ENCODE peak calls at places on chromosomes 5 and 9, in eight cellular contexts. Y, O, S, N, I, Q, F and L are unnamed samples.

GRCh38 chr9:20558609-20559016 is 63.7 kb downstream of the MLLT3 start:
- DNase-seq in Y (no peak), O (no peak), S (no peak), N (no peak), I (no peak), Q (peak), F (no peak), L (peak)

GRCh38 chr5:113269023-113269997 is 165.5 kb downstream of the TSSK1B start:
- DNase-seq in Y (no peak), O (no peak), S (no peak), N (no peak), I (no peak), Q (no peak), F (no peak), L (no peak)

GRCh38 chr5:103394676-103395075 is 136.1 kb downstream of the MACIR start:
- DNase-seq in Y (no peak), O (no peak), S (no peak), N (no peak), I (no peak), Q (no peak), F (no peak), L (peak)

GRCh38 chr9:130847306-130848217 is 12.5 kb downstream of the ABL1 start:
- DNase-seq in Y (peak), O (no peak), S (no peak), N (peak), I (no peak), Q (peak), F (no peak), L (peak)

GRCh38 chr9:17636359-17636758 is 57.5 kb downstream of the SH3GL2 start:
- DNase-seq in Y (no peak), O (no peak), S (no peak), N (no peak), I (no peak), Q (no peak), F (no peak), L (no peak)

GRCh38 chr5:154862766-154863165 is 4.3 kb downstream of the CNOT8 start:
- DNase-seq in Y (no peak), O (no peak), S (no peak), N (no peak), I (no peak), Q (no peak), F (no peak), L (peak)

GRCh38 chr9:129316281-129317030 is 138.4 kb upstream of the IER5L start:
- DNase-seq in Y (peak), O (no peak), S (no peak), N (no peak), I (no peak), Q (no peak), F (no peak), L (no peak)

GRCh38 chr5:140220698-140221064 is 45.7 kb downstream of the CYSTM1 start:
- DNase-seq in Y (no peak), O (no peak), S (no peak), N (no peak), I (no peak), Q (no peak), F (no peak), L (no peak)

GRCh38 chr5:167699434-167699833 is 592.0 kb upstream of the WWC1 start:
- DNase-seq in Y (no peak), O (no peak), S (no peak), N (no peak), I (no peak), Q (peak), F (no peak), L (peak)

GRCh38 chr9:131727795-131728545 is 11.9 kb downstream of the RAPGEF1 start:
- DNase-seq in Y (no peak), O (no peak), S (no peak), N (no peak), I (no peak), Q (no peak), F (no peak), L (no peak)